ENCODE peak calls at places on chromosomes 7 and 10, in seven cellular contexts. Q, M, I, E, B, L and W are unnamed samples.

GRCh38 chr10:109412353-109412752 is 511.0 kb downstream of the XPNPEP1 start:
- DNase-seq in E (no peak), Q (no peak), I (no peak), M (no peak), L (no peak), B (no peak), W (no peak)

GRCh38 chr7:129831424-129832058 is 121.2 kb downstream of the UBE2H start:
- DNase-seq in Q (peak), M (no peak), I (no peak), L (no peak), B (no peak), E (no peak), W (no peak)

GRCh38 chr7:155233703-155234492 is 63.8 kb upstream of the INSIG1 start:
- DNase-seq in I (no peak), L (no peak), M (no peak), Q (no peak), E (no peak), B (no peak), W (no peak)

GRCh38 chr10:21501109-21501508 is 24.4 kb downstream of the SKIDA1 start:
- DNase-seq in L (no peak), E (no peak), Q (no peak), M (no peak), B (peak), I (no peak), W (no peak)

GRCh38 chr10:15898046-15898445 is 37.7 kb upstream of the MINDY3 start:
- DNase-seq in B (no peak), E (no peak), L (no peak), M (no peak), Q (peak), I (no peak), W (no peak)

GRCh38 chr7:93720106-93720505 is 145.6 kb upstream of the CALCR start:
- DNase-seq in Q (peak), I (no peak), E (no peak), L (no peak), B (no peak), M (no peak), W (no peak)

GRCh38 chr10:30455816-30456215 is 21.8 kb downstream of the MAP3K8 start:
- DNase-seq in E (no peak), L (no peak), I (no peak), B (no peak), M (peak), Q (no peak), W (peak)

GRCh38 chr10:117004627-117005453 is at the start of gene SHTN1:
- DNase-seq in B (peak), Q (peak), M (peak), L (no peak), E (peak), I (peak), W (peak)

GRCh38 chr7:41010418-41010817 is 692.5 kb downstream of the INHBA start:
- DNase-seq in I (peak), B (no peak), M (no peak), L (no peak), E (no peak), Q (peak), W (no peak)

GRCh38 chr10:114720685-114721278 is 62.7 kb upstream of the ABLIM1 start:
- DNase-seq in M (no peak), I (peak), Q (no peak), L (no peak), E (no peak), B (no peak), W (no peak)

GRCh38 chr7:128879939-128880746 is 17.5 kb downstream of the ATP6V1F start:
- DNase-seq in L (no peak), Q (peak), I (peak), E (peak), B (peak), M (no peak), W (no peak)

GRCh38 chr7:18179058-18179457 is 151.4 kb upstream of the PRPS1L1 start:
- DNase-seq in L (no peak), I (no peak), M (no peak), Q (no peak), B (no peak), E (no peak), W (no peak)

GRCh38 chr10:111203615-111204014 is 126.8 kb downstream of the ADRA2A start:
- DNase-seq in Q (no peak), B (no peak), E (no peak), I (peak), M (no peak), L (no peak), W (no peak)

GRCh38 chr10:115141254-115141653 is 48.1 kb downstream of the ATRNL1 start:
- DNase-seq in L (no peak), M (no peak), I (no peak), Q (peak), B (no peak), E (no peak), W (no peak)

GRCh38 chr10:61302124-61302523 is 151.1 kb downstream of the TMEM26 start:
- DNase-seq in M (no peak), I (no peak), B (no peak), L (no peak), E (no peak), Q (no peak), W (no peak)

GRCh38 chr7:23431596-23432284 is 38.6 kb downstream of the IGF2BP3 start:
- DNase-seq in L (no peak), I (no peak), E (no peak), Q (no peak), B (no peak), M (no peak), W (no peak)

GRCh38 chr7:102841290-102841689 is 71.5 kb upstream of the LRRC17 start:
- DNase-seq in L (no peak), E (no peak), Q (peak), M (no peak), B (no peak), I (no peak), W (no peak)

GRCh38 chr7:139936760-139937310 is 107.8 kb downstream of the TBXAS1 start:
- DNase-seq in E (no peak), I (no peak), L (peak), Q (peak), M (no peak), B (no peak), W (no peak)

GRCh38 chr7:159040146-159040545 is 104.5 kb downstream of the VIPR2 start:
- DNase-seq in E (no peak), Q (no peak), M (no peak), I (no peak), L (no peak), B (peak), W (no peak)

GRCh38 chr10:72490951-72491350 is 134.9 kb downstream of the MICU1 start:
- DNase-seq in Q (no peak), L (no peak), E (no peak), B (no peak), M (no peak), I (no peak), W (no peak)

GRCh38 chr10:114315566-114316420 is 76.7 kb downstream of the VWA2 start:
- DNase-seq in B (peak), E (no peak), M (no peak), Q (no peak), L (no peak), I (no peak), W (no peak)

GRCh38 chr10:77409697-77410471 is 227.7 kb downstream of the KCNMA1 start:
- DNase-seq in I (no peak), B (no peak), E (no peak), Q (no peak), M (no peak), L (no peak), W (no peak)

GRCh38 chr7:105336009-105336408 is 52.7 kb downstream of the SRPK2 start:
- DNase-seq in I (no peak), B (no peak), E (peak), Q (peak), L (no peak), M (no peak), W (peak)

GRCh38 chr10:56466005-56466404 is 104.9 kb upstream of the ZWINT start:
- DNase-seq in L (no peak), M (no peak), E (no peak), B (no peak), I (no peak), Q (no peak), W (no peak)

GRCh38 chr10:100744980-100745881 is at the start of gene PAX2:
- DNase-seq in L (no peak), B (peak), I (no peak), Q (no peak), M (no peak), E (no peak), W (no peak)

GRCh38 chr7:12715372-12716133 is 28.1 kb downstream of the ARL4A start:
- DNase-seq in E (no peak), M (peak), Q (peak), L (peak), B (peak), I (peak), W (no peak)